ENCODE peak calls at places on chromosomes 16 and 17, in five cellular contexts. Y is A172, T is cardiac fibroblast, G is NCI-H748 treated with DMSO at 0.1 percent for 48 hours, K is T-helper 9 cell. I is an unnamed sample.

GRCh38 chr16:17777461-17777863 is 306.7 kb upstream of the XYLT1 start:
- DNase-seq in K (no peak), G (no peak), T (no peak), Y (no peak), I (no peak)

GRCh38 chr16:31099860-31100638 is 5.5 kb upstream of the VKORC1 start:
- DNase-seq in T (no peak), K (no peak), G (no peak), Y (no peak), I (peak; percentile 84)

GRCh38 chr17:75514299-75515228 is 773 bp downstream of the CASKIN2 start:
- DNase-seq in Y (no peak), G (no peak), K (no peak), T (no peak), I (peak; percentile 25)

GRCh38 chr17:20242271-20242670 is 225.1 kb downstream of the LGALS9B start:
- DNase-seq in G (peak; percentile 89), Y (no peak), K (no peak), T (no peak), I (no peak)

GRCh38 chr17:50042211-50042610 is 13.7 kb upstream of the ITGA3 start:
- DNase-seq in Y (no peak), T (no peak), G (no peak), K (no peak), I (no peak)

GRCh38 chr16:13120557-13120956 is 219.2 kb downstream of the SHISA9 start:
- DNase-seq in T (no peak), G (no peak), K (no peak), Y (no peak), I (no peak)

GRCh38 chr16:85062303-85062702 is 34.7 kb downstream of the KIAA0513 start:
- DNase-seq in Y (no peak), G (no peak), T (no peak), K (no peak), I (no peak)

GRCh38 chr16:85908889-85909584 is 10.1 kb downstream of the IRF8 start:
- DNase-seq in T (no peak), Y (no peak), K (no peak), G (no peak), I (no peak)

GRCh38 chr17:81094224-81094743 is 59.3 kb downstream of the BAIAP2 start:
- DNase-seq in Y (no peak), K (no peak), G (no peak), T (no peak), I (no peak)

GRCh38 chr17:77257596-77258458 is 117.1 kb downstream of the SEC14L1 start:
- DNase-seq in Y (no peak), K (no peak), G (no peak), T (no peak), I (no peak)

GRCh38 chr17:46770818-46771600 is 47.5 kb downstream of the WNT3 start:
- DNase-seq in K (no peak), Y (peak; percentile 36), T (peak; percentile 46), G (no peak), I (peak; percentile 36)

GRCh38 chr17:10336393-10336792 is 36.4 kb downstream of the MYH13 start:
- DNase-seq in K (no peak), Y (no peak), G (no peak), T (no peak), I (no peak)

GRCh38 chr17:82789051-82789592 is 37.3 kb downstream of the TBCD start:
- DNase-seq in T (no peak), G (no peak), Y (no peak), K (no peak), I (no peak)

GRCh38 chr17:76529643-76530488 is 7.6 kb downstream of the CYGB start:
- DNase-seq in T (peak; percentile 96), Y (peak; percentile 29), K (no peak), G (no peak), I (peak; percentile 30)

GRCh38 chr16:24257965-24258364 is 1.8 kb downstream of the CACNG3 start:
- DNase-seq in Y (no peak), K (no peak), G (no peak), T (no peak), I (no peak)

GRCh38 chr16:73086108-73086507 is 38.2 kb upstream of the ZFHX3 start:
- DNase-seq in K (no peak), G (no peak), Y (no peak), T (no peak), I (no peak)

GRCh38 chr16:9048302-9048700 is 43.1 kb upstream of the HAPSTR1 start:
- DNase-seq in Y (peak; percentile 41), G (no peak), T (peak; percentile 39), K (no peak), I (peak; percentile 61)

GRCh38 chr17:59254742-59255141 is 34.4 kb downstream of the GDPD1 start:
- DNase-seq in G (no peak), K (no peak), T (no peak), Y (no peak), I (no peak)

GRCh38 chr17:1896243-1897163 is 66.7 kb downstream of the RPA1 start:
- DNase-seq in T (no peak), Y (no peak), G (no peak), K (no peak), I (no peak)

GRCh38 chr17:68906638-68907037 is 48.6 kb downstream of the ABCA8 start:
- DNase-seq in T (peak; percentile 52), G (no peak), K (no peak), Y (peak; percentile 7), I (peak; percentile 47)